ENCODE peak calls at places on chromosome 4, in six cellular contexts. Z, N, Q, M, P and A are unnamed samples.

GRCh38 chr4:139887378-139887801 is 221.8 kb downstream of the MGST2 start:
- DNase-seq in M (no peak), Q (no peak), P (no peak), Z (no peak), N (no peak), A (no peak)

GRCh38 chr4:100462206-100462605 is 55.6 kb downstream of the EMCN start:
- DNase-seq in Z (no peak), P (no peak), N (no peak), Q (peak; percentile 6), M (no peak), A (no peak)

GRCh38 chr4:95499176-95499760 is 49.5 kb downstream of the UNC5C start:
- DNase-seq in P (no peak), M (no peak), N (no peak), Z (no peak), Q (no peak), A (no peak)

GRCh38 chr4:19372365-19372764 is 879.3 kb upstream of the SLIT2 start:
- DNase-seq in P (no peak), Q (no peak), Z (no peak), N (no peak), M (no peak), A (no peak)

GRCh38 chr4:89248879-89249281 is 58.7 kb downstream of the GPRIN3 start:
- DNase-seq in Z (no peak), Q (peak; percentile 4), N (no peak), P (no peak), M (no peak), A (no peak)

GRCh38 chr4:100431416-100431815 is 86.4 kb downstream of the EMCN start:
- DNase-seq in M (no peak), Z (no peak), P (no peak), Q (no peak), N (no peak), A (no peak)

GRCh38 chr4:6119507-6120020 is 80.8 kb downstream of the JAKMIP1 start:
- DNase-seq in P (no peak), N (no peak), Q (no peak), M (no peak), Z (no peak), A (peak; percentile 10)

GRCh38 chr4:156963419-156963818 is 8.2 kb downstream of the PDGFC start:
- DNase-seq in Q (no peak), Z (no peak), P (no peak), M (no peak), N (no peak), A (no peak)

GRCh38 chr4:167339781-167340180 is 105.5 kb upstream of the SPOCK3 start:
- DNase-seq in P (no peak), N (no peak), Q (no peak), Z (no peak), M (no peak), A (no peak)

GRCh38 chr4:19888587-19888986 is 363.1 kb upstream of the SLIT2 start:
- DNase-seq in N (no peak), Z (no peak), Q (no peak), M (no peak), P (no peak), A (no peak)

GRCh38 chr4:162229670-162230069 is 65.9 kb upstream of the FSTL5 start:
- DNase-seq in Z (no peak), P (no peak), Q (no peak), N (no peak), M (no peak), A (no peak)

GRCh38 chr4:111847256-111848108 is 297.8 kb upstream of the FAM241A start:
- DNase-seq in M (peak; percentile 2), Z (no peak), N (no peak), P (no peak), Q (no peak), A (no peak)
- TF ChIP-seq CTCF in M (no peak), Z (no peak), N (no peak), P (peak; percentile 73), Q (peak; percentile 48), A (peak; percentile 69)

DNA sequence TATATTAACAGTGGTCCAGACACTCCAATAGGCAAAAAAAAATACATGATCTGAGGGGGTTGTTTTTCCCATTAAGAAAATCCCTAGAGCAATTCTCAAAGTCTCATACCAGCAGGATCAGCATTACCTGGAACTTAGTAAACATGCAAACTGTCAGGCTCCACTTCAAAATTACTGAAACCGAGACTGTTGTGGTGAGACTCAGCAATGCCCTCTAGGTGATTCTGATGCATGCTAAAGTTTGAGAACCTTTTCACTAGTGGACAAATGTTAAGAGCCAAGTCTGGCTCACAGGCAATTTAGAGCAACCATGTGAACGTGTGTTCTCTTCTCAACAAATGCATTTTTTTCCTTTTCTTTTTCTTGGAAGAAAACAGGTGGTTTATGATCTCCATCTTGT is 30.2 kb downstream of the NEK1 start:
- DNase-seq in N (no peak), M (no peak), P (no peak), Z (no peak), Q (no peak), A (no peak)
- TF ChIP-seq CTCF in N (no peak), M (no peak), P (no peak), Z (no peak), Q (no peak), A (no peak)

GRCh38 chr4:189547537-189547936 is 393.1 kb upstream of the FRG1 start:
- DNase-seq in P (no peak), Q (no peak), M (no peak), Z (no peak), N (no peak), A (no peak)
- TF ChIP-seq CTCF in P (no peak), Q (no peak), M (no peak), Z (no peak), N (no peak), A (no peak)

GRCh38 chr4:128308986-128309385 is 21.4 kb upstream of the PGRMC2 start:
- DNase-seq in N (no peak), Q (no peak), M (peak; percentile 76), P (no peak), Z (no peak), A (no peak)
- TF ChIP-seq CTCF in N (no peak), Q (no peak), M (no peak), P (no peak), Z (no peak), A (no peak)

GRCh38 chr4:44629280-44629866 is 22.1 kb downstream of the YIPF7 start:
- DNase-seq in Z (no peak), N (peak; percentile 42), M (peak; percentile 64), Q (peak; percentile 4), P (peak; percentile 61), A (no peak)
- TF ChIP-seq CTCF in Z (peak; percentile 73), N (peak; percentile 35), M (peak; percentile 70), Q (peak; percentile 71), P (peak; percentile 80), A (peak; percentile 86)

GRCh38 chr4:80751200-80751599 is 279.3 kb upstream of the BMP3 start:
- DNase-seq in Q (no peak), N (no peak), M (no peak), P (no peak), Z (no peak), A (no peak)
- TF ChIP-seq CTCF in Q (no peak), N (no peak), M (no peak), P (no peak), Z (no peak), A (no peak)

DNA sequence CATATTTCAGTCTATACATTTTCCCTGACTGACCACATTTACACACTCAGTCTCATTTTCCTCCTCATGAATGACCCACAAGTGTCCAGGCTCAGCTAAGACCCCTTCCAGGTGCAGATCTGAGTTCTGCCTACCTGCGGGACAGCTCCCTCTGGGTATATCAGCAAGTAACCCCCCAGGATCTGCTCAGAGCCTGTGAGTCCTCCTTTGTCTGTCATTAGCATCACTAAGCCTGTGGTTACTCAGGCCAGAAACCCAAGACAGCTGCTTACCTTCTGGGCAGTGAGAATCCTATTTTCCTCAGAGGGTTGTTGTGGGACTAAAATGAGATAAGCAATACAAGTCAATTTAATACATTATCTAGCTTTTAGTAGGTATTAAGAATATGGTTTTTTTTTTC is 487.6 kb upstream of the BOD1L1 start:
- DNase-seq in N (no peak), M (no peak), Z (no peak), P (no peak), Q (no peak), A (no peak)
- TF ChIP-seq CTCF in N (no peak), M (no peak), Z (no peak), P (no peak), Q (no peak), A (no peak)